ENCODE peak calls at places on chromosomes 1 and 21, in seven cellular contexts. N is H1, F is GM12878, S is breast epithelium, Q is prostate gland, V is HL-60, L is GM23338. K is an unnamed sample.

GRCh38 chr1:241355311-241356010 is 1.5 kb downstream of the RGS7 start:
- DNase-seq in N (no peak), F (no peak), S (no peak), Q (no peak), V (no peak), L (no peak), K (no peak)

GRCh38 chr21:26788783-26789182 is 56.4 kb downstream of the ADAMTS1 start:
- DNase-seq in N (no peak), F (no peak), S (no peak), Q (no peak), V (no peak), L (no peak), K (no peak)

GRCh38 chr1:66533804-66534745 is at the start of gene SGIP1:
- DNase-seq in N (peak; percentile 62), F (no peak), S (peak; percentile 42), Q (no peak), V (no peak), L (peak; percentile 84), K (no peak)

GRCh38 chr1:21703318-21703963 is 34.3 kb upstream of the RAP1GAP start:
- DNase-seq in N (no peak), F (no peak), S (no peak), Q (no peak), V (no peak), L (peak; percentile 48), K (no peak)

GRCh38 chr1:39048745-39049370 is 22.7 kb downstream of the NDUFS5 start:
- DNase-seq in N (no peak), F (no peak), S (no peak), Q (no peak), V (no peak), L (no peak), K (no peak)

GRCh38 chr21:27301216-27301615 is 334.3 kb upstream of the ADAMTS5 start:
- DNase-seq in N (no peak), F (no peak), S (no peak), Q (no peak), V (no peak), L (no peak), K (no peak)

GRCh38 chr1:3746389-3746783 is 5.9 kb upstream of the CCDC27 start:
- DNase-seq in N (peak; percentile 77), F (no peak), S (no peak), Q (no peak), V (no peak), L (peak; percentile 86), K (no peak)

GRCh38 chr1:94713472-94714141 is 106.5 kb upstream of the SLC44A3 start:
- DNase-seq in N (peak; percentile 83), F (no peak), S (peak; percentile 89), Q (peak; percentile 37), V (peak; percentile 97), L (peak; percentile 94), K (no peak)

GRCh38 chr1:27163093-27163492 is 8.2 kb upstream of the SLC9A1 start:
- DNase-seq in N (no peak), F (no peak), S (no peak), Q (no peak), V (no peak), L (no peak), K (no peak)

GRCh38 chr1:214558002-214558770 is 6.8 kb upstream of the PTPN14 start:
- DNase-seq in N (no peak), F (no peak), S (no peak), Q (no peak), V (peak; percentile 15), L (no peak), K (no peak)

GRCh38 chr1:1204425-1204920 is 1.9 kb downstream of the TNFRSF18 start:
- DNase-seq in N (peak; percentile 45), F (no peak), S (no peak), Q (no peak), V (no peak), L (no peak), K (no peak)

GRCh38 chr1:31955917-31956736 is 18.0 kb upstream of the PTP4A2 start:
- DNase-seq in N (no peak), F (peak; percentile 91), S (peak; percentile 81), Q (peak; percentile 78), V (peak; percentile 93), L (peak; percentile 68), K (no peak)

GRCh38 chr1:62318320-62318755 is 896 bp downstream of the KANK4 start:
- DNase-seq in N (peak; percentile 77), F (no peak), S (no peak), Q (no peak), V (no peak), L (peak; percentile 55), K (no peak)

GRCh38 chr1:180167721-180168467 is 13.2 kb downstream of the QSOX1 start:
- DNase-seq in N (peak; percentile 82), F (no peak), S (peak; percentile 81), Q (peak; percentile 44), V (no peak), L (peak; percentile 92), K (no peak)

GRCh38 chr21:45995686-45996179 is 14.2 kb downstream of the COL6A1 start:
- DNase-seq in N (no peak), F (no peak), S (peak; percentile 15), Q (no peak), V (no peak), L (no peak), K (no peak)

GRCh38 chr21:22670148-22670547 is 1671.9 kb downstream of the NCAM2 start:
- DNase-seq in N (no peak), F (no peak), S (no peak), Q (no peak), V (no peak), L (no peak), K (no peak)

GRCh38 chr1:3774503-3775247 is 2.1 kb downstream of the SMIM1 start:
- DNase-seq in N (no peak), F (no peak), S (no peak), Q (no peak), V (no peak), L (no peak), K (no peak)

GRCh38 chr1:54365847-54366246 is 40.3 kb downstream of the SSBP3 start:
- DNase-seq in N (no peak), F (no peak), S (no peak), Q (no peak), V (no peak), L (no peak), K (no peak)

GRCh38 chr1:41660570-41661427 is 176.3 kb upstream of the EDN2 start:
- DNase-seq in N (no peak), F (no peak), S (no peak), Q (no peak), V (no peak), L (no peak), K (no peak)

GRCh38 chr1:21206117-21206516 is 29.4 kb upstream of the EIF4G3 start:
- DNase-seq in N (no peak), F (no peak), S (no peak), Q (no peak), V (no peak), L (no peak), K (no peak)

GRCh38 chr1:109598655-109599054 is 20.8 kb downstream of the GNAT2 start:
- DNase-seq in N (no peak), F (no peak), S (no peak), Q (no peak), V (no peak), L (peak; percentile 85), K (no peak)

DNA sequence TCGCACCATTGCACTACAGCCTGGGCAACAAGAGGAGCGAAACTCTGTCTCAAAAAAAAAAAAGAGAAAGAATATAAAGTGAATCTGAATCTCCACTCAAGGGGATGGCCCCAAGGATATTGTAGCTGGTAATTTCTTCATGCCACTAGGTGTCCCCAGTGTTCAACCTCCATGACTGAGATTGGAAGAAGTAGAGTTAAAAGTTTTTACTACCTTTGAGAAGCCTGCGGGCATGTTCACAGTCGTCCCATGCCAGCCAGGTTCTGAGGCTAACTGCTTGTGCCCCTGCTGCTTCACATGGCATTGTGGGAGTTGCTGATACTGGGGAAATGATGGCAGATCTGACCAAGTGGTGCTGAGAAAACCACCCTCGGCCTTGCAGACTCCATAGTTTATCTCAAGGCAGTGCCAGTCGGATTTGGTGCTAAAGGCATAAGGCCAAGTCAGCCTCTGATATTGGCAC is 10.8 kb upstream of the SHISA4 start:
- DNase-seq in N (peak; percentile 69), F (no peak), S (peak; percentile 61), Q (peak; percentile 83), V (no peak), L (peak; percentile 83), K (no peak)
- TF ChIP-seq POLR2AphosphoS5 in N (no peak), F (no peak), S (no peak), Q (peak; percentile 84), V (no peak), L (peak; percentile 57), K (no peak)

GRCh38 chr1:50420283-50420682 is 3.0 kb downstream of the DMRTA2 start:
- DNase-seq in N (peak; percentile 49), F (no peak), S (no peak), Q (no peak), V (no peak), L (peak; percentile 43), K (no peak)

GRCh38 chr1:50418600-50419109 is 4.6 kb downstream of the DMRTA2 start:
- DNase-seq in N (peak; percentile 72), F (no peak), S (no peak), Q (no peak), V (no peak), L (peak; percentile 67), K (no peak)

GRCh38 chr1:50419907-50420248 is 3.4 kb downstream of the DMRTA2 start:
- DNase-seq in N (no peak), F (no peak), S (no peak), Q (no peak), V (no peak), L (no peak), K (no peak)

GRCh38 chr1:50417946-50418599 is 5.2 kb downstream of the DMRTA2 start:
- DNase-seq in N (no peak), F (no peak), S (no peak), Q (no peak), V (no peak), L (peak; percentile 34), K (no peak)

DNA sequence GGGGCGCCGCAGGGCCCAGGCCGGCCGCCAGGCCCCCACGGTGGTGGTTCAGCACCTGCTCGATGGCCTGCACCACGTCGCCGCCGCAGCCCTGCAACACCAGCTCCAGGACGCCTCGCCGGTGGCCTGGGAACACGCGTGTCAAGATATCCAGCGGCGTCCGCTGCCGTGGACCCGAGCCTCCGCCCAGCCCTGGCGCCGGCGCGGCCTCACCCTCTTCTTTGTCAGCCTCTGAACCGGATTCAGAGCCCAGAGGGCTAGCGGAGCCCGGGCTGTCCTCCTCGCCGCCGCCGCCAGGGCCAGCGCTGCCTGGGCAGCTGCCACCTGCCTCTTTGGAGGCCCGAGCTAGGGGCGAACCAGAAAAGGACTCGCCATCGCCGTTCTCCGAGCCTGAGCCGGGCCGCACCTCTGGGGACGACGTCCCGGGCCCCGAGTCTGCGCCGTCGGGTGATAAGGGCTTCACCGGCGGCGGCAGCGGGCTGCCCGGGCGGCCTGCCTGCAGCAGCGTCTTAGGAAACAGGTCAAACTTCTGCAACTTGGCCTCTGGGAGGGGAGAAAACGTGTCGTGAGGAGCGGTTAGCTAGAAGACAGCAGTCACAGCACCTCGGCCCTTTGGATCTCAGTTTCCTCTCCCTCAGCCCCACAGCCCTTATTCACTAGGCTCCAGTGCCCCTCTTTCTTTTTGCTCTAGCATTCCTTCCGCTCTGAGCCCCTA is 3.9 kb downstream of the DMRTA2 start:
- DNase-seq in N (no peak), F (no peak), S (no peak), Q (no peak), V (no peak), L (peak; percentile 72), K (no peak)
- H3K27me3 ChIP-seq in N (peaks cover 98% of the 10 kb centered on the region), F (peaks cover 41% of the 10 kb centered on the region), S (peaks cover 11% of the 10 kb centered on the region), Q (peaks cover 67% of the 10 kb centered on the region), V (peaks cover 87% of the 10 kb centered on the region), L (peaks cover 100% of the 10 kb centered on the region), K (peaks cover 37% of the 10 kb centered on the region)

GRCh38 chr1:206951318-206952105 is 5.2 kb upstream of the PIGR start:
- DNase-seq in N (no peak), F (no peak), S (no peak), Q (no peak), V (no peak), L (no peak), K (no peak)
- TF ChIP-seq POLR2AphosphoS5 in N (no peak), F (no peak), S (no peak), Q (no peak), V (no peak), L (no peak), K (no peak)

GRCh38 chr1:30375156-30375555 is 348.2 kb downstream of the MATN1 start:
- DNase-seq in N (peak; percentile 16), F (no peak), S (no peak), Q (no peak), V (no peak), L (no peak), K (peak; percentile 79)
- H3K27me3 ChIP-seq in N (no peaks in the 10 kb centered on the region), F (no peaks in the 10 kb centered on the region), S (no peaks in the 10 kb centered on the region), Q (peaks cover 3% of the 10 kb centered on the region), V (no peaks in the 10 kb centered on the region), L (no peaks in the 10 kb centered on the region), K (no peaks in the 10 kb centered on the region)

K was measured in vagina.